ENCODE peak calls at places on chromosomes 2 and 18, in five cellular contexts. K is CD14-positive monocyte, U is BJ, Y is M059J, I is fibroblast of the conjunctiva. G is an unnamed sample.

GRCh38 chr18:35361570-35362321 is 15.4 kb downstream of the ZNF396 start:
- DNase-seq in Y (no peak), I (no peak), U (no peak), K (no peak), G (no peak)

GRCh38 chr2:238418196-238418998 is 8.3 kb upstream of the ASB1 start:
- DNase-seq in I (no peak), Y (no peak), K (no peak), U (no peak), G (no peak)

GRCh38 chr2:196314157-196314556 is 142.8 kb upstream of the STK17B start:
- DNase-seq in I (no peak), K (no peak), Y (no peak), U (no peak), G (no peak)

GRCh38 chr2:45968946-45969584 is 317.6 kb downstream of the PRKCE start:
- DNase-seq in U (no peak), K (no peak), Y (peak), I (no peak), G (no peak)

GRCh38 chr2:28729698-28730097 is 21.9 kb upstream of the PPP1CB start:
- DNase-seq in I (no peak), K (no peak), Y (peak), U (peak), G (no peak)

GRCh38 chr2:231464576-231465540 is 574 bp upstream of the NCL start:
- DNase-seq in I (no peak), U (no peak), K (no peak), Y (no peak), G (peak)

GRCh38 chr2:118481336-118481735 is 366.1 kb downstream of the EN1 start:
- DNase-seq in U (no peak), K (no peak), Y (no peak), I (no peak), G (no peak)

GRCh38 chr2:205411558-205411957 is 270.7 kb upstream of the NRP2 start:
- DNase-seq in U (no peak), I (no peak), Y (no peak), K (no peak), G (no peak)

GRCh38 chr2:32739679-32740078 is 111.8 kb downstream of the TTC27 start:
- DNase-seq in I (no peak), K (no peak), Y (no peak), U (no peak), G (no peak)

GRCh38 chr18:13406770-13407169 is 188.2 kb downstream of the LDLRAD4 start:
- DNase-seq in Y (no peak), K (no peak), U (no peak), I (no peak), G (no peak)

GRCh38 chr2:233209117-233209977 is 42.1 kb upstream of the ATG16L1 start:
- DNase-seq in Y (peak), U (no peak), I (no peak), K (no peak), G (no peak)

GRCh38 chr18:24227976-24228660 is 89.3 kb downstream of the CABYR start:
- DNase-seq in K (no peak), U (no peak), I (peak), Y (peak), G (no peak)

GRCh38 chr2:35410431-35411061 is 945.0 kb upstream of the CRIM1 start:
- DNase-seq in I (peak), U (no peak), Y (peak), K (no peak), G (no peak)

GRCh38 chr2:220628252-220628651 is 943.9 kb downstream of the EPHA4 start:
- DNase-seq in K (no peak), Y (no peak), U (peak), I (peak), G (no peak)

GRCh38 chr2:235212501-235212900 is 260.7 kb downstream of the SH3BP4 start:
- DNase-seq in U (no peak), Y (no peak), I (no peak), K (no peak), G (no peak)

GRCh38 chr2:46384457-46384815 is 87.2 kb downstream of the EPAS1 start:
- DNase-seq in Y (no peak), U (no peak), K (no peak), I (no peak), G (no peak)